ENCODE peak calls at places on chromosome 19, in four cellular contexts. W is K562, M is GM12878, R is HepG2. Y is an unnamed sample.

GRCh38 chr19:46984077-46985010 is 35.3 kb upstream of the NPAS1 start:
- DNase-seq in W (no peak), M (no peak), R (peak), Y (no peak)

GRCh38 chr19:9986787-9987281 is 23.5 kb downstream of the COL5A3 start:
- DNase-seq in M (no peak), W (no peak), R (no peak), Y (no peak)

GRCh38 chr19:44808463-44809371 is at the start of gene BCAM:
- DNase-seq in R (peak), M (no peak), W (peak), Y (peak)

GRCh38 chr19:50362030-50362412 is 3.4 kb downstream of the NAPSA start:
- DNase-seq in M (no peak), R (no peak), W (no peak), Y (no peak)

GRCh38 chr19:46546194-46546896 is 50.7 kb upstream of the PNMA8B start:
- DNase-seq in R (peak), W (peak), M (no peak), Y (peak)

GRCh38 chr19:49803529-49803856 is 9.6 kb downstream of the FUZ start:
- DNase-seq in W (no peak), M (no peak), R (no peak), Y (no peak)

GRCh38 chr19:45954132-45954531 is 19.5 kb downstream of the NOVA2 start:
- DNase-seq in R (no peak), M (no peak), W (no peak), Y (no peak)

GRCh38 chr19:34317311-34317927 is 47.6 kb upstream of the GPI start:
- DNase-seq in M (no peak), R (no peak), W (peak), Y (peak)

GRCh38 chr19:6059396-6059947 is 50.8 kb downstream of the RFX2 start:
- DNase-seq in W (no peak), M (no peak), R (no peak), Y (no peak)

GRCh38 chr19:5961969-5962945 is 15.7 kb downstream of the RANBP3 start:
- DNase-seq in W (no peak), M (no peak), R (peak), Y (no peak)

GRCh38 chr19:51136333-51136732 is 5.8 kb upstream of the SIGLEC7 start:
- DNase-seq in R (no peak), M (no peak), W (no peak), Y (no peak)

GRCh38 chr19:53541971-53542370 is 4.0 kb downstream of the ZNF331 start:
- DNase-seq in W (no peak), R (no peak), M (no peak), Y (no peak)

GRCh38 chr19:41295506-41295905 is 14.5 kb upstream of the CCDC97 start:
- DNase-seq in R (no peak), M (no peak), W (no peak), Y (no peak)

GRCh38 chr19:45959517-45960025 is 14.1 kb downstream of the NOVA2 start:
- DNase-seq in W (no peak), R (no peak), M (no peak), Y (no peak)

GRCh38 chr19:23116802-23117571 is at the start of gene ZNF730:
- DNase-seq in M (peak), R (no peak), W (peak), Y (no peak)

GRCh38 chr19:52748336-52748950 is 13.6 kb upstream of the ZNF611 start:
- DNase-seq in M (peak), W (peak), R (peak), Y (no peak)

GRCh38 chr19:33156354-33156753 is 24.4 kb downstream of the WDR88 start:
- DNase-seq in M (no peak), R (peak), W (peak), Y (no peak)

GRCh38 chr19:33159893-33160292 is 28.0 kb downstream of the WDR88 start:
- DNase-seq in R (no peak), W (no peak), M (no peak), Y (no peak)

GRCh38 chr19:33159149-33159548 is 27.2 kb downstream of the WDR88 start:
- DNase-seq in R (no peak), W (no peak), M (no peak), Y (no peak)

GRCh38 chr19:33158365-33158764 is 26.5 kb downstream of the WDR88 start:
- DNase-seq in W (no peak), R (peak), M (no peak), Y (no peak)

DNA sequence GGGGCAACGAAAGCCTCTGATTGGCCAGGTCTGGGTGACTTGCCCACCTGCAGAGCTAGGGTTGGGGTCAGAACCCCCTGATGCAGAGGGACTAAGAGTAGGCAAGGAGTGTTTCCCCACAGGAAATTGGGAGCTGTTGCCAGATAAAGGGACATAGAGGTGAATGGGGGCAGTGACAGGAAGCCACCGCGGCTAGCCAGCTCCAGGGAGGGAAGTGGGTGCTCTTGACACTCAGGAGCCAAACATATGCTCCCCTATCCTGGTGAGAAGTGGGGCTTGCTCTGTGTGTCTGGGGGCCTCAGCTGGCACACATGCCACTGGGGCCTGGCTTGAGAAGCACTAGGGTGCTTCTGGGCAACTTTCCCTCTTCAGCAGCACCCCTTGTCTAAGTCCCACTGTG is 26.0 kb downstream of the WDR88 start:
- DNase-seq in M (no peak), W (no peak), R (no peak), Y (no peak)
- TF ChIP-seq TARDBP in M (no peak), W (no peak), R (no peak), Y (no peak)

GRCh38 chr19:1847684-1848398 is 442 bp downstream of the REXO1 start:
- DNase-seq in R (peak), W (peak), M (no peak), Y (peak)
- TF ChIP-seq TARDBP in R (peak), W (no peak), M (peak), Y (no peak)

GRCh38 chr19:48283908-48284307 is 14.0 kb downstream of the ZNF114 start:
- DNase-seq in W (no peak), M (no peak), R (no peak), Y (no peak)
- TF ChIP-seq TARDBP in W (no peak), M (no peak), R (no peak), Y (no peak)

DNA sequence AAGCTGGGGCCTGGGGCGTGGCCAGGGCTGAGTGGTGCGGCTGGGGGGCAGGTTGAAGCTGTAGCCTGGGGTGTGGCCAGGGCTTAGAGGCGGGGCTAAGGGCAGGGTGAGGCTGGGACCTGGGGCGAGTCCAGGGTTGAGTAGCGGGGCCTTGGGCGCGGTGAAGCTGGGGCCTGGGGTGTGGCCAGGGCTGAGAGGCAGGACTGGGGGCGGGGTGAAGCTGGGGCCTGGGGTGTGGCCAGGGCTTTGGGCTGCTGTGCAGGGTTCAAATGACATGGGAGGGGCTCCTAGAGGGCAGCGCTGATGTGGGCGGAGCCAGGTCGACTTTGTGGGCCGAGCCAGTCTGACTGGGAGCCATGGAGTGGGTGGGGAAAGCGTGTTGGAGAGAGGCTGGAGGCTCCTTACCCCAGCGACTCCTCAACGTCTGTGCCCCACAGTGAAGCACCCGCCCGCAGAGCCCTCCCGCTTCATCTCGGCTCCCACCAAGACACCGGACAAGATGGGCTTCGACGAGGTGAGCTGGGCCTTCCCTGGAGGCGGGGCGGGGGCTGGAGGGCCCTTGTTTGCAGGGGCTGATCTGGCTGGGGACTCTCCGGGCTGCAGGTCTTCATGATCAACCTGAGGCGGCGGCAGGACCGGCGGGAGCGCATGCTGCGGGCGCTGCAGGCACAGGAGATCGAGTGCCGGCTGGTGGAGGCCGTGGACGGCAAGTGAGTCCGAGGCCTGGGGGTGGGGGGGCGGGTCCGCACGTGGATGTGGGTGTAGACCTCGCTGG is 21.5 kb downstream of the COLGALT1 start:
- DNase-seq in R (no peak), W (peak), M (no peak), Y (peak)
- TF ChIP-seq TARDBP in R (no peak), W (no peak), M (no peak), Y (no peak)

DNA sequence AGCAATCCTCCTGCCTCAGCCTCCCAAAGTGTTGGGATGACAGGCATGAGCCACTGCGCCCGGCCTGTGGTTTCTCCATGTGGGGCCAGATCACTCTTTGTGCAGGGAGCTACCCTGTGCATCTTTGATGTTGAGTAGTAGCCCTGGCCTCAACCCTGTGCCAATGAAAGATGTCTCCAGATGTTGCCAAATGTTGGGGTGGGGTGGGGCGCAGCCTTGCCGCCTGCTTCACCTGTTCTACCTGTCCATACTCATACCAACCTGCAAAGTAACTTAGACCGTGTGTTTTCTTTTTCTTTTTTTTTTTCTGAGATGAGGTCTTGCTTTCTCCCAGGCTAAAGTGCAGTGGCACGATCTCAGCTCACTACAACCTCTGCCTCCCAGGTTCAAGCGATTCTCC is 20.9 kb downstream of the IER2 start:
- DNase-seq in M (no peak), R (no peak), W (no peak), Y (no peak)
- TF ChIP-seq TARDBP in M (no peak), R (no peak), W (no peak), Y (no peak)

DNA sequence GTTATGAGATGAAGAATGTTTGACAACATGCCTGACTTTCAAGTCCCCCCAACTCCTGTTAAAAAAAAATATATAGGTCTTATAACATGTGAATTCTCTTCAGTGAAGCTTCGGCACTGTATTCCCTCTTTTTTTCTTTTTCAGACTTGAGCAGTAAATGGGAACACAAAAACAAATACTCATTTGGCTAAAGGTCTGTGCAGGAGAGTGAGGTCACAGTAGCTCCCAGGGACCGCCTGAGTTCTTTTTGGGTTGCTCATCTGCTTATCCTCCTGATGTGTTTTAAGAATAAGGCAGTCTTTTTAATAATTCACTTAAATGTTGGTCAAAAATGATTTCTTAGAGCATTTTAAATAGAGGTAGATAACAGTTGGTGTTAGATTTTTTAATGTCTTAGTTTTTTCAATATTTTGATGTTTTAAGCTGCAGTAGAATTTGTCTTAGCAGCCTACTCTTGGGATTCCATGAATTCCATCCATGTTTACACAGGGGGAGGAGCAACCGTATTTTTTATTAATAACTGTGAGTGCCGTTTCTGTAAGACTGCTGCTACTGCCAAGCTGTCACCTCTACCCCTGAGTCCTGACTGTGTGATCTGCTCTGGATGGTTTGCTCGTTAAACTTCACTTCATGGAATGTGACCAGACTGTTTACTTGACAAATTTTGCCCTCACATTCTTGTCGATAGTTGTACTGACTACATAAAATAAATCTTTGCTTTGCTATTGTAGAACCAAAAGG is 14.9 kb downstream of the HNRNPM start:
- DNase-seq in M (no peak), R (peak), W (no peak), Y (no peak)
- TF ChIP-seq TARDBP in M (no peak), R (no peak), W (no peak), Y (no peak)